ENCODE peak calls at places on chromosomes 6 and 20, in eight cellular contexts. H, P, Z, Y, F, S, M and O are unnamed samples.

GRCh38 chr6:85451586-85452306 is 1.9 kb downstream of the NT5E start:
- DNase-seq in H (no peak), P (no peak), Z (no peak), Y (no peak), F (no peak), S (no peak), M (no peak), O (no peak)

GRCh38 chr20:37519508-37520416 is 1.3 kb upstream of the NNAT start:
- DNase-seq in H (no peak), P (peak), Z (no peak), Y (peak), F (no peak), S (no peak), M (no peak), O (no peak)

GRCh38 chr20:1389703-1390385 is 3.0 kb downstream of the FKBP1A start:
- DNase-seq in H (no peak), P (no peak), Z (no peak), Y (no peak), F (no peak), S (no peak), M (no peak), O (no peak)

GRCh38 chr6:8743146-8743745 is 307.9 kb upstream of the SLC35B3 start:
- DNase-seq in H (no peak), P (no peak), Z (no peak), Y (no peak), F (no peak), S (no peak), M (no peak), O (no peak)

GRCh38 chr20:38460040-38460623 is 12.5 kb upstream of the RALGAPB start:
- DNase-seq in H (no peak), P (no peak), Z (no peak), Y (peak), F (no peak), S (no peak), M (no peak), O (no peak)

GRCh38 chr6:118571121-118571520 is 23.0 kb downstream of the PLN start:
- DNase-seq in H (no peak), P (no peak), Z (no peak), Y (no peak), F (no peak), S (no peak), M (no peak), O (no peak)

GRCh38 chr6:129212081-129212480 is 329.1 kb downstream of the LAMA2 start:
- DNase-seq in H (no peak), P (no peak), Z (no peak), Y (no peak), F (no peak), S (no peak), M (no peak), O (no peak)

GRCh38 chr6:28673800-28674671 is 148.4 kb downstream of the GPX5 start:
- DNase-seq in H (peak), P (peak), Z (no peak), Y (peak), F (no peak), S (peak), M (no peak), O (no peak)

GRCh38 chr6:53985361-53985760 is 125.9 kb upstream of the MLIP start:
- DNase-seq in H (no peak), P (no peak), Z (no peak), Y (no peak), F (no peak), S (no peak), M (no peak), O (no peak)

GRCh38 chr20:51011479-51011878 is 11.4 kb downstream of the KCNG1 start:
- DNase-seq in H (no peak), P (no peak), Z (no peak), Y (no peak), F (no peak), S (no peak), M (no peak), O (no peak)

GRCh38 chr20:31547720-31548298 is 33.6 kb downstream of the HM13 start:
- DNase-seq in H (no peak), P (no peak), Z (no peak), Y (no peak), F (no peak), S (no peak), M (no peak), O (no peak)

GRCh38 chr20:4835244-4836177 is 113.8 kb downstream of the PRND start:
- DNase-seq in H (no peak), P (no peak), Z (peak), Y (no peak), F (peak), S (no peak), M (no peak), O (no peak)

GRCh38 chr6:124441430-124441829 is 520.8 kb upstream of the RNF217 start:
- DNase-seq in H (no peak), P (no peak), Z (no peak), Y (no peak), F (no peak), S (no peak), M (no peak), O (no peak)

GRCh38 chr6:8481727-8482126 is 46.4 kb upstream of the SLC35B3 start:
- DNase-seq in H (no peak), P (no peak), Z (no peak), Y (no peak), F (no peak), S (no peak), M (no peak), O (no peak)

GRCh38 chr6:118551063-118551672 is 3.1 kb downstream of the PLN start:
- DNase-seq in H (no peak), P (no peak), Z (no peak), Y (no peak), F (no peak), S (no peak), M (peak), O (no peak)

GRCh38 chr20:18157102-18157501 is 19.4 kb downstream of the KAT14 start:
- DNase-seq in H (no peak), P (no peak), Z (no peak), Y (no peak), F (no peak), S (no peak), M (no peak), O (no peak)

GRCh38 chr6:109311481-109311880 is 70.8 kb downstream of the CD164 start:
- DNase-seq in H (no peak), P (no peak), Z (no peak), Y (no peak), F (no peak), S (no peak), M (no peak), O (no peak)

GRCh38 chr6:19382676-19383075 is 454.5 kb upstream of the ID4 start:
- DNase-seq in H (no peak), P (no peak), Z (no peak), Y (no peak), F (no peak), S (no peak), M (no peak), O (no peak)

GRCh38 chr6:90284745-90285481 is 11.7 kb downstream of the BACH2 start:
- DNase-seq in H (no peak), P (no peak), Z (no peak), Y (no peak), F (no peak), S (no peak), M (peak), O (no peak)

GRCh38 chr20:32285621-32286334 is 8.3 kb downstream of the KIF3B start:
- DNase-seq in H (no peak), P (no peak), Z (no peak), Y (no peak), F (no peak), S (no peak), M (no peak), O (no peak)

GRCh38 chr20:35978041-35978513 is 9.7 kb downstream of the CNBD2 start:
- DNase-seq in H (no peak), P (no peak), Z (no peak), Y (no peak), F (no peak), S (no peak), M (no peak), O (no peak)

GRCh38 chr6:158376650-158377081 is 64.4 kb downstream of the TULP4 start:
- DNase-seq in H (no peak), P (no peak), Z (no peak), Y (peak), F (no peak), S (no peak), M (no peak), O (no peak)

GRCh38 chr6:40326689-40327404 is 260.3 kb downstream of the LRFN2 start:
- DNase-seq in H (no peak), P (no peak), Z (no peak), Y (no peak), F (no peak), S (no peak), M (no peak), O (no peak)

GRCh38 chr20:44166008-44166407 is 21.0 kb downstream of the JPH2 start:
- DNase-seq in H (no peak), P (no peak), Z (no peak), Y (no peak), F (no peak), S (no peak), M (no peak), O (no peak)

GRCh38 chr6:116433313-116433712 is 27.9 kb upstream of the CALHM6 start:
- DNase-seq in H (no peak), P (no peak), Z (no peak), Y (no peak), F (no peak), S (no peak), M (no peak), O (no peak)

GRCh38 chr20:32325706-32326506 is 32.2 kb upstream of the ASXL1 start:
- DNase-seq in H (no peak), P (no peak), Z (no peak), Y (no peak), F (no peak), S (no peak), M (no peak), O (no peak)

GRCh38 chr6:117513174-117513573 is 30.7 kb downstream of the DCBLD1 start:
- DNase-seq in H (no peak), P (no peak), Z (no peak), Y (no peak), F (no peak), S (no peak), M (no peak), O (no peak)

GRCh38 chr20:32438331-32438858 is 80.3 kb downstream of the ASXL1 start:
- DNase-seq in H (no peak), P (no peak), Z (no peak), Y (no peak), F (no peak), S (no peak), M (no peak), O (no peak)